ENCODE peak calls at places on chromosomes 7 and 10, in ten cellular contexts. One of them, this sample, is unnamed.
A peak's percentile ranks its signal among the peaks of the same experiment; 100 is the strongest.

GRCh38 chr7:52018680-52019054 is 702.1 kb upstream of the COBL start:
- DNase-seq in fibroblast of lung: no peak
- DNase-seq in psoas muscle: no peak
- DNase-seq in stomach: no peak
- DNase-seq in breast epithelium: no peak
- DNase-seq in neural progenitor cell: no peak
- DNase-seq in heart left ventricle: no peak
- DNase-seq in IMR-90: no peak
- DNase-seq in tibial nerve: no peak
- DNase-seq in testis: no peak
- DNase-seq in this sample: no peak

GRCh38 chr10:133262696-133263095 is 14.0 kb downstream of the ADAM8 start:
- DNase-seq in stomach: no peak
- DNase-seq in heart left ventricle: no peak
- DNase-seq in neural progenitor cell: no peak
- DNase-seq in fibroblast of lung: no peak
- DNase-seq in tibial nerve: no peak
- DNase-seq in IMR-90: no peak
- DNase-seq in breast epithelium: no peak
- DNase-seq in psoas muscle: no peak
- DNase-seq in testis: no peak
- DNase-seq in this sample: no peak

GRCh38 chr7:24756989-24757798 is at the start of gene GSDME:
- DNase-seq in fibroblast of lung: peak; percentile 71
- DNase-seq in heart left ventricle: peak; percentile 66
- DNase-seq in neural progenitor cell: peak; percentile 81
- DNase-seq in stomach: peak; percentile 46
- DNase-seq in breast epithelium: no peak
- DNase-seq in testis: peak; percentile 57
- DNase-seq in psoas muscle: peak; percentile 77
- DNase-seq in tibial nerve: no peak
- DNase-seq in IMR-90: peak; percentile 59
- DNase-seq in this sample: no peak

GRCh38 chr7:12508554-12508953 is 62.0 kb upstream of the SCIN start:
- DNase-seq in stomach: no peak
- DNase-seq in breast epithelium: no peak
- DNase-seq in psoas muscle: no peak
- DNase-seq in neural progenitor cell: no peak
- DNase-seq in tibial nerve: no peak
- DNase-seq in fibroblast of lung: no peak
- DNase-seq in testis: no peak
- DNase-seq in heart left ventricle: no peak
- DNase-seq in IMR-90: no peak
- DNase-seq in this sample: no peak

GRCh38 chr10:97913554-97913953 is 63.9 kb downstream of the GOLGA7B start:
- DNase-seq in tibial nerve: no peak
- DNase-seq in psoas muscle: no peak
- DNase-seq in neural progenitor cell: no peak
- DNase-seq in stomach: no peak
- DNase-seq in IMR-90: no peak
- DNase-seq in fibroblast of lung: no peak
- DNase-seq in heart left ventricle: no peak
- DNase-seq in breast epithelium: no peak
- DNase-seq in testis: no peak
- DNase-seq in this sample: no peak

GRCh38 chr10:44853148-44853734 is 57.9 kb upstream of the TMEM72 start:
- DNase-seq in fibroblast of lung: peak; percentile 58
- DNase-seq in IMR-90: peak; percentile 47
- DNase-seq in testis: peak; percentile 66
- DNase-seq in stomach: no peak
- DNase-seq in psoas muscle: no peak
- DNase-seq in breast epithelium: no peak
- DNase-seq in neural progenitor cell: no peak
- DNase-seq in heart left ventricle: no peak
- DNase-seq in tibial nerve: no peak
- DNase-seq in this sample: no peak

GRCh38 chr7:99099499-99100077 is 44.3 kb downstream of the SMURF1 start:
- DNase-seq in heart left ventricle: no peak
- DNase-seq in stomach: no peak
- DNase-seq in fibroblast of lung: no peak
- DNase-seq in IMR-90: no peak
- DNase-seq in breast epithelium: no peak
- DNase-seq in testis: no peak
- DNase-seq in neural progenitor cell: no peak
- DNase-seq in tibial nerve: no peak
- DNase-seq in psoas muscle: no peak
- DNase-seq in this sample: no peak

GRCh38 chr10:86037096-86037495 is 329.5 kb downstream of the GRID1 start:
- DNase-seq in testis: no peak
- DNase-seq in stomach: no peak
- DNase-seq in breast epithelium: no peak
- DNase-seq in fibroblast of lung: no peak
- DNase-seq in heart left ventricle: no peak
- DNase-seq in tibial nerve: no peak
- DNase-seq in neural progenitor cell: no peak
- DNase-seq in IMR-90: no peak
- DNase-seq in psoas muscle: no peak
- DNase-seq in this sample: no peak

GRCh38 chr7:1055084-1055450 is 10.7 kb downstream of the GPR146 start:
- DNase-seq in neural progenitor cell: no peak
- DNase-seq in stomach: peak; percentile 88
- DNase-seq in tibial nerve: no peak
- DNase-seq in IMR-90: peak; percentile 26
- DNase-seq in fibroblast of lung: peak; percentile 73
- DNase-seq in heart left ventricle: peak; percentile 85
- DNase-seq in psoas muscle: peak; percentile 68
- DNase-seq in testis: peak; percentile 82
- DNase-seq in breast epithelium: no peak
- DNase-seq in this sample: peak; percentile 42

GRCh38 chr10:84214612-84215235 is 10.6 kb downstream of the LRIT2 start:
- DNase-seq in breast epithelium: peak; percentile 60
- DNase-seq in psoas muscle: no peak
- DNase-seq in tibial nerve: no peak
- DNase-seq in neural progenitor cell: peak; percentile 60
- DNase-seq in heart left ventricle: no peak
- DNase-seq in testis: peak; percentile 52
- DNase-seq in stomach: no peak
- DNase-seq in fibroblast of lung: no peak
- DNase-seq in IMR-90: no peak
- DNase-seq in this sample: no peak

GRCh38 chr10:4652111-4653010 is 173.6 kb upstream of the AKR1E2 start:
- DNase-seq in heart left ventricle: no peak
- DNase-seq in psoas muscle: no peak
- DNase-seq in neural progenitor cell: no peak
- DNase-seq in testis: no peak
- DNase-seq in fibroblast of lung: no peak
- DNase-seq in IMR-90: no peak
- DNase-seq in tibial nerve: no peak
- DNase-seq in stomach: no peak
- DNase-seq in breast epithelium: no peak
- DNase-seq in this sample: no peak

GRCh38 chr10:28875535-28876208 is 198.4 kb downstream of the BAMBI start:
- DNase-seq in tibial nerve: no peak
- DNase-seq in psoas muscle: no peak
- DNase-seq in testis: no peak
- DNase-seq in neural progenitor cell: peak; percentile 60
- DNase-seq in heart left ventricle: no peak
- DNase-seq in IMR-90: peak; percentile 73
- DNase-seq in fibroblast of lung: no peak
- DNase-seq in stomach: no peak
- DNase-seq in breast epithelium: no peak
- DNase-seq in this sample: no peak

GRCh38 chr7:112086496-112087254 is 119.5 kb downstream of the DOCK4 start:
- DNase-seq in neural progenitor cell: no peak
- DNase-seq in breast epithelium: no peak
- DNase-seq in fibroblast of lung: no peak
- DNase-seq in testis: no peak
- DNase-seq in psoas muscle: no peak
- DNase-seq in IMR-90: no peak
- DNase-seq in stomach: no peak
- DNase-seq in tibial nerve: no peak
- DNase-seq in heart left ventricle: no peak
- DNase-seq in this sample: no peak
- H3K4me3 ChIP-seq in neural progenitor cell: no peak overlapping the region
- H3K4me3 ChIP-seq in breast epithelium: no peak overlapping the region
- H3K4me3 ChIP-seq in fibroblast of lung: no peak overlapping the region
- H3K4me3 ChIP-seq in testis: no peak overlapping the region
- H3K4me3 ChIP-seq in psoas muscle: no peak overlapping the region
- H3K4me3 ChIP-seq in IMR-90: no peak overlapping the region
- H3K4me3 ChIP-seq in stomach: no peak overlapping the region
- H3K4me3 ChIP-seq in tibial nerve: no peak overlapping the region
- H3K4me3 ChIP-seq in heart left ventricle: no peak overlapping the region
- H3K4me3 ChIP-seq in this sample: no peak overlapping the region

GRCh38 chr7:43943702-43944187 is 17.5 kb downstream of the UBE2D4 start:
- DNase-seq in heart left ventricle: no peak
- DNase-seq in tibial nerve: no peak
- DNase-seq in fibroblast of lung: no peak
- DNase-seq in stomach: no peak
- DNase-seq in neural progenitor cell: no peak
- DNase-seq in breast epithelium: no peak
- DNase-seq in IMR-90: no peak
- DNase-seq in psoas muscle: no peak
- DNase-seq in testis: no peak
- DNase-seq in this sample: no peak

GRCh38 chr7:43937444-43937843 is 11.2 kb downstream of the UBE2D4 start:
- DNase-seq in breast epithelium: no peak
- DNase-seq in fibroblast of lung: no peak
- DNase-seq in IMR-90: no peak
- DNase-seq in psoas muscle: no peak
- DNase-seq in stomach: no peak
- DNase-seq in neural progenitor cell: no peak
- DNase-seq in heart left ventricle: no peak
- DNase-seq in tibial nerve: no peak
- DNase-seq in testis: no peak
- DNase-seq in this sample: no peak

GRCh38 chr7:43938892-43939482 is 12.8 kb downstream of the UBE2D4 start:
- DNase-seq in testis: no peak
- DNase-seq in IMR-90: no peak
- DNase-seq in breast epithelium: no peak
- DNase-seq in psoas muscle: peak; percentile 19
- DNase-seq in tibial nerve: no peak
- DNase-seq in heart left ventricle: no peak
- DNase-seq in stomach: peak; percentile 84
- DNase-seq in neural progenitor cell: no peak
- DNase-seq in fibroblast of lung: no peak
- DNase-seq in this sample: peak; percentile 76

GRCh38 chr7:43944286-43944685 is 18.1 kb downstream of the UBE2D4 start:
- DNase-seq in neural progenitor cell: no peak
- DNase-seq in testis: no peak
- DNase-seq in IMR-90: no peak
- DNase-seq in stomach: no peak
- DNase-seq in tibial nerve: no peak
- DNase-seq in heart left ventricle: no peak
- DNase-seq in breast epithelium: no peak
- DNase-seq in fibroblast of lung: no peak
- DNase-seq in psoas muscle: no peak
- DNase-seq in this sample: no peak

GRCh38 chr7:43942997-43943701 is 16.9 kb downstream of the UBE2D4 start:
- DNase-seq in breast epithelium: no peak
- DNase-seq in neural progenitor cell: peak; percentile 11
- DNase-seq in fibroblast of lung: no peak
- DNase-seq in stomach: peak; percentile 28
- DNase-seq in tibial nerve: no peak
- DNase-seq in testis: no peak
- DNase-seq in psoas muscle: no peak
- DNase-seq in IMR-90: no peak
- DNase-seq in heart left ventricle: no peak
- DNase-seq in this sample: no peak
- TF ChIP-seq CTCF in breast epithelium: no peak
- TF ChIP-seq CTCF in neural progenitor cell: peak; percentile 26
- TF ChIP-seq CTCF in fibroblast of lung: no peak
- TF ChIP-seq CTCF in stomach: no peak
- TF ChIP-seq CTCF in tibial nerve: no peak
- TF ChIP-seq CTCF in testis: no peak
- TF ChIP-seq CTCF in psoas muscle: no peak
- TF ChIP-seq CTCF in IMR-90: peak; percentile 8
- TF ChIP-seq CTCF in heart left ventricle: no peak
- TF ChIP-seq CTCF in this sample: no peak

GRCh38 chr10:13712799-13713581 is 126.2 kb downstream of the PRPF18 start:
- DNase-seq in tibial nerve: peak; percentile 66
- DNase-seq in IMR-90: peak; percentile 99
- DNase-seq in heart left ventricle: peak; percentile 82
- DNase-seq in psoas muscle: peak; percentile 88
- DNase-seq in breast epithelium: no peak
- DNase-seq in neural progenitor cell: no peak
- DNase-seq in fibroblast of lung: peak; percentile 97
- DNase-seq in testis: peak; percentile 38
- DNase-seq in stomach: peak; percentile 49
- DNase-seq in this sample: peak; percentile 71
- H3K4me1 ChIP-seq in tibial nerve: no peaks in the 10 kb centered on the region
- H3K4me1 ChIP-seq in IMR-90: peaks cover 35% of the 10 kb centered on the region
- H3K4me1 ChIP-seq in heart left ventricle: peaks cover 75% of the 10 kb centered on the region
- H3K4me1 ChIP-seq in psoas muscle: peaks cover 12% of the 10 kb centered on the region
- H3K4me1 ChIP-seq in breast epithelium: peaks cover 6% of the 10 kb centered on the region
- H3K4me1 ChIP-seq in neural progenitor cell: peaks cover 31% of the 10 kb centered on the region
- H3K4me1 ChIP-seq in fibroblast of lung: peaks cover 35% of the 10 kb centered on the region
- H3K4me1 ChIP-seq in testis: peaks cover 5% of the 10 kb centered on the region
- H3K4me1 ChIP-seq in stomach: peaks cover 28% of the 10 kb centered on the region
- H3K4me1 ChIP-seq in this sample: peaks cover 16% of the 10 kb centered on the region

DNA sequence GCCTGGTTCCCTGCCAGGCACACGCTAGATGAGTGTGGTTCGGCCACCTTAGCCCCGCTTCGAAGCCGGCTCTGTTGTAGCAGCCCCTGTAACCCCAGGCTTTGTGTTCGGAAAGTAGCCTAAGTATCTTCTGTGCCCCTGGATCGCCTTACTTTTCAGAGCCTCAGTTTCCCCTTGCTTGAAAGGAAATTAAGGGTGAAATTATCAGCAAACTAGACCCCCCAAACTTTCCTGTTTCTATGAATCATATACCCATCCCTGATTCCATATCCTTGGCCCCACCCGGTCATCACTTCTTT is 312 bp downstream of the PDCD11 start:
- DNase-seq in breast epithelium: no peak
- DNase-seq in testis: no peak
- DNase-seq in stomach: no peak
- DNase-seq in fibroblast of lung: no peak
- DNase-seq in IMR-90: no peak
- DNase-seq in neural progenitor cell: no peak
- DNase-seq in tibial nerve: no peak
- DNase-seq in heart left ventricle: no peak
- DNase-seq in psoas muscle: no peak
- DNase-seq in this sample: no peak
- H3K4me3 ChIP-seq in breast epithelium: peak overlapping the region; percentile 81
- H3K4me3 ChIP-seq in testis: peak overlapping the region; percentile 91
- H3K4me3 ChIP-seq in stomach: peak overlapping the region; percentile 96
- H3K4me3 ChIP-seq in fibroblast of lung: peak overlapping the region; percentile 63
- H3K4me3 ChIP-seq in IMR-90: peak overlapping the region; percentile 95
- H3K4me3 ChIP-seq in neural progenitor cell: peak overlapping the region; percentile 75
- H3K4me3 ChIP-seq in tibial nerve: peak overlapping the region; percentile 97
- H3K4me3 ChIP-seq in heart left ventricle: peak overlapping the region; percentile 62
- H3K4me3 ChIP-seq in psoas muscle: peak overlapping the region; percentile 77
- H3K4me3 ChIP-seq in this sample: peak overlapping the region; percentile 96

This sample was measured in gastrocnemius medialis.